ENCODE peak calls at places on chromosomes 7 and 10, in four cellular contexts. One of them, this sample, is unnamed. For H3K36me3, the result is how much of the 10 kb centered on the place peaks cover.

GRCh38 chr7:117682681-117683385 is 190.4 kb downstream of the CTTNBP2 start:
- DNase-seq in heart right ventricle: no peak
- DNase-seq in body of pancreas: no peak
- DNase-seq in IMR-90: peak
- DNase-seq in this sample: no peak

GRCh38 chr7:45089314-45089891 is 634 bp upstream of the NACAD start:
- DNase-seq in heart right ventricle: peak
- DNase-seq in body of pancreas: peak
- DNase-seq in IMR-90: peak
- DNase-seq in this sample: peak

GRCh38 chr7:35624299-35625186 is 70.4 kb downstream of the HERPUD2 start:
- DNase-seq in IMR-90: peak
- DNase-seq in heart right ventricle: peak
- DNase-seq in body of pancreas: peak
- DNase-seq in this sample: no peak

GRCh38 chr10:73414230-73414981 is 548 bp upstream of the ANXA7 start:
- DNase-seq in heart right ventricle: no peak
- DNase-seq in IMR-90: no peak
- DNase-seq in body of pancreas: no peak
- DNase-seq in this sample: no peak

GRCh38 chr10:98098247-98098646 is 36.2 kb upstream of the R3HCC1L start:
- DNase-seq in IMR-90: no peak
- DNase-seq in body of pancreas: no peak
- DNase-seq in heart right ventricle: no peak
- DNase-seq in this sample: no peak

GRCh38 chr10:129945941-129946760 is 17.9 kb downstream of the EBF3 start:
- DNase-seq in heart right ventricle: no peak
- DNase-seq in body of pancreas: no peak
- DNase-seq in IMR-90: peak
- DNase-seq in this sample: peak

GRCh38 chr7:121123028-121123427 is 134.5 kb downstream of the CPED1 start:
- DNase-seq in body of pancreas: no peak
- DNase-seq in IMR-90: peak
- DNase-seq in heart right ventricle: no peak
- DNase-seq in this sample: no peak

GRCh38 chr10:58842860-58843376 is 330.2 kb downstream of the BICC1 start:
- DNase-seq in heart right ventricle: no peak
- DNase-seq in body of pancreas: no peak
- DNase-seq in IMR-90: peak
- DNase-seq in this sample: no peak

GRCh38 chr7:3425087-3425486 is 124.0 kb downstream of the SDK1 start:
- DNase-seq in heart right ventricle: no peak
- DNase-seq in IMR-90: no peak
- DNase-seq in body of pancreas: no peak
- DNase-seq in this sample: no peak

GRCh38 chr10:28681928-28682750 is 4.8 kb downstream of the BAMBI start:
- DNase-seq in body of pancreas: no peak
- DNase-seq in heart right ventricle: no peak
- DNase-seq in IMR-90: no peak
- DNase-seq in this sample: no peak

GRCh38 chr10:125160856-125161569 is 650 bp upstream of the CTBP2 start:
- DNase-seq in IMR-90: peak
- DNase-seq in body of pancreas: peak
- DNase-seq in heart right ventricle: peak
- DNase-seq in this sample: peak

GRCh38 chr10:37584643-37585042 is 272.8 kb downstream of the ZNF248 start:
- DNase-seq in body of pancreas: no peak
- DNase-seq in heart right ventricle: no peak
- DNase-seq in IMR-90: no peak
- DNase-seq in this sample: no peak

DNA sequence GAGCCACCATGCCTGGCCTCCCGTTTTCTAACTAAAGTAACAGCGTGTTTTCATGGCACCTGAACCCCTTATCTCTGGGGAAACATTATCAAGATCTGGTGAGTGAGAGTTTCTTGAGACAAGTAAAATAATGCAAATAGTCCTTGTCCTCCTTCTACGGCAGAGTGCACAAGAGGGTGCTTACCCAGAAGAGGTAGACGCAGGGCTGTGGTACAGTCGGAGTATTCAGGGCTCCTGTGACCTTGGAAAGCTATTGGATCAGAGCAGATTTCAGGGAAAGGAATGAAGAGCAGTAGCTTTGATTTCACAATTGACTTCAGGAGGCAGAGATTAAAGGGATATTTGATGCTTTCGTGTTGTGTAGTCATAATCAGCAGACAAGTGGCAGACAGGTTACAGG is 269.1 kb downstream of the ZNF248 start:
- DNase-seq in IMR-90: no peak
- DNase-seq in heart right ventricle: no peak
- DNase-seq in body of pancreas: no peak
- DNase-seq in this sample: no peak
- TF ChIP-seq CTCF in IMR-90: no peak
- TF ChIP-seq CTCF in heart right ventricle: no peak
- TF ChIP-seq CTCF in body of pancreas: no peak
- TF ChIP-seq CTCF in this sample: no peak

GRCh38 chr10:89537361-89537760 is 2.0 kb upstream of the SLC16A12 start:
- DNase-seq in IMR-90: no peak
- DNase-seq in body of pancreas: no peak
- DNase-seq in heart right ventricle: no peak
- DNase-seq in this sample: no peak

GRCh38 chr10:89532476-89532875 is 2.9 kb downstream of the SLC16A12 start:
- DNase-seq in body of pancreas: no peak
- DNase-seq in heart right ventricle: no peak
- DNase-seq in IMR-90: no peak
- DNase-seq in this sample: no peak

GRCh38 chr10:89534826-89535166 is 598 bp downstream of the SLC16A12 start:
- DNase-seq in IMR-90: no peak
- DNase-seq in body of pancreas: no peak
- DNase-seq in heart right ventricle: no peak
- DNase-seq in this sample: no peak

GRCh38 chr10:89536013-89536354 is 590 bp upstream of the SLC16A12 start:
- DNase-seq in body of pancreas: no peak
- DNase-seq in IMR-90: no peak
- DNase-seq in heart right ventricle: no peak
- DNase-seq in this sample: no peak

GRCh38 chr10:89535185-89536012 is at the start of gene SLC16A12:
- DNase-seq in heart right ventricle: peak
- DNase-seq in IMR-90: no peak
- DNase-seq in body of pancreas: peak
- DNase-seq in this sample: peak
- H3K4me3 ChIP-seq in heart right ventricle: peak
- H3K4me3 ChIP-seq in IMR-90: peak
- H3K4me3 ChIP-seq in body of pancreas: peak
- H3K4me3 ChIP-seq in this sample: peak

GRCh38 chr10:24396396-24396795 is 187.5 kb downstream of the KIAA1217 start:
- DNase-seq in body of pancreas: no peak
- DNase-seq in heart right ventricle: no peak
- DNase-seq in IMR-90: no peak
- DNase-seq in this sample: no peak
- H3K36me3 ChIP-seq in body of pancreas: under half
- H3K36me3 ChIP-seq in heart right ventricle: under half
- H3K36me3 ChIP-seq in IMR-90: under half
- H3K36me3 ChIP-seq in this sample: under half

GRCh38 chr10:79560160-79560709 is at the start of gene SFTPA2:
- DNase-seq in IMR-90: no peak
- DNase-seq in heart right ventricle: no peak
- DNase-seq in body of pancreas: peak
- DNase-seq in this sample: no peak

GRCh38 chr10:79559726-79560125 is 481 bp downstream of the SFTPA2 start:
- DNase-seq in body of pancreas: no peak
- DNase-seq in heart right ventricle: no peak
- DNase-seq in IMR-90: peak
- DNase-seq in this sample: no peak

GRCh38 chr10:79561257-79561656 is 1.1 kb upstream of the SFTPA2 start:
- DNase-seq in body of pancreas: peak
- DNase-seq in heart right ventricle: no peak
- DNase-seq in IMR-90: no peak
- DNase-seq in this sample: no peak

DNA sequence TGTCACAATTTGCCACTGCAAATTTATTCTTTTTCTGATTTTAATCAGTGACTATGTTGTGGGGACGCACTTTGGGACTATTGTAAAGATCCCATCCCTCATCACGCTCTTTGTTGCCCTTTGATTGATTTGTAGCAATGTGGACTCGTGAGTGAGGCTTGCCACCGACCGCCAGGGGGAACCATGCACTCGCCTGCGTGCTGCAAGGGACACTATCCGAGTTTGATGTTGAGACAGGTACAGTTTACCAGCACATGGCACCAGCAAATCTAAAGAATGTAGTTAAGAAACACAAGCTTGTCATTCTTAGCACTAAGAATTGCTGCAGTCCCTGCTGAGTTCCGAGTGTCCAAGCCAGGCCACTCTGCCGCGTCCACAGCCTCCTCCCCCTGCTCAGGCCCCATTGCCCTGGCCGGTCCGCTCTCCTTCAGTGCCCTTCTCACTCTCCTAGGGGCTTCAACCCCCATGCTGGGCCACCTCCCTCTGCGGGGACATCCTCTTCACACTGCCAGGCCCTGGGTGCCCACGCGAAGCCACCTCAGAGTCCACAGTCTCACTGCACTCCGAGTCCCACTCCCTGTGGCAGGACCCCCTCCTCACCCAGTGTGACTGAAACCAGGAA is 2.0 kb upstream of the SFTPA2 start:
- DNase-seq in body of pancreas: peak
- DNase-seq in heart right ventricle: peak
- DNase-seq in IMR-90: peak
- DNase-seq in this sample: peak
- TF ChIP-seq CTCF in body of pancreas: peak
- TF ChIP-seq CTCF in heart right ventricle: peak
- TF ChIP-seq CTCF in IMR-90: peak
- TF ChIP-seq CTCF in this sample: peak

DNA sequence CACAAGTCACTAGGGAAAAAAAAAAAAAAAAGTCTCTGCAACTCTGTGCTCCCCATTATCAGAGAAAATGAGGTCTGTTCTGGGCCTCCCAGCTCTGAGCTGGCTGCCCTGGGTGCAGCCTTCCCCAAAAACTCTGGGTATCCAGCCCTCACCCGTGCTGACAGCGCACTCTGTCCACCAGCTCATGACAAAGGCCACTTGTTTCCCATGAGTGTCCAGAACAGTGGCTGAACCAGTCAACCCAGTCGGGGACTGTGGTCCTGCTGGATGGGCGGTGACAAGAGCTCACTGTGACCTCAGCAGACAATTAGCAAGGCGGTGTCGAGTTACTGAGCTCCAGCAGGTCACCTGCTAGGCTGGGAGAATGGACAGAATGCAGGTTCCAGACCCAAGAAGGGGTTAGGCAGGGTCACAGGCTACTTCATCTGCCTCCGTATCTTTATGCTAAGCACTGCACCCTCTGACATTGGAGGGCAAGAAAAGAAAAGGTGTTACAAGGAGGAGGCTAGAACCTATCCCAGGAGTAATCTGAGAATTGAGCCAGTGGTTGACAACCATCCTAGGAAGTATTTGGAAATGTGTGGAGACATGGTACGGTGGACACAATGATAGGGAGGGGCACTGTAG is 37.2 kb downstream of the DLG5 start:
- DNase-seq in body of pancreas: peak
- DNase-seq in heart right ventricle: no peak
- DNase-seq in IMR-90: no peak
- DNase-seq in this sample: no peak
- H3K4me3 ChIP-seq in body of pancreas: no peak
- H3K4me3 ChIP-seq in heart right ventricle: no peak
- H3K4me3 ChIP-seq in IMR-90: no peak
- H3K4me3 ChIP-seq in this sample: no peak

DNA sequence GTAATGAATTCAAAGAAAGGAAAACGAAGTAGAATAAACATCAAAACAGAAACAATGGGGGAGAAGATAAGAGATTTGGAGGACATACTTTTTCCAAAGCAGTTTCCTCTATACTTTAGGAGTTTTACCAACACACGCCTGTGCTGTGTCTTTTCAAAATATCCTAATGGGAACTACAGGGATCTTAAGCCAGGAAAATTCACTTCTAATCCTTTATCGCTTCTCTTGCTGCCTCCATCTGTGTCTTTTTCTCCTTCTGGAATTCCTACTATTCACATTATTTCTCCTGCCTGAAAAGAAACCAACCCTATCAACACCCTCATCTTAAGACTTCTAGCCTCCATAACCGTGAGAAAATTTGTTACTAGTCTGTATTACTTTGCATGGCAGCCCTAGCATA is 6.8 kb downstream of the HNRNPF start:
- DNase-seq in heart right ventricle: no peak
- DNase-seq in body of pancreas: no peak
- DNase-seq in IMR-90: no peak
- DNase-seq in this sample: no peak
- H3K36me3 ChIP-seq in heart right ventricle: under half
- H3K36me3 ChIP-seq in body of pancreas: under half
- H3K36me3 ChIP-seq in IMR-90: under half
- H3K36me3 ChIP-seq in this sample: under half

GRCh38 chr10:80264081-80265056 is 25.1 kb downstream of the MAT1A start:
- DNase-seq in heart right ventricle: no peak
- DNase-seq in body of pancreas: no peak
- DNase-seq in IMR-90: no peak
- DNase-seq in this sample: no peak

GRCh38 chr10:80260295-80261243 is 28.9 kb downstream of the MAT1A start:
- DNase-seq in heart right ventricle: no peak
- DNase-seq in body of pancreas: peak
- DNase-seq in IMR-90: no peak
- DNase-seq in this sample: no peak

GRCh38 chr10:80265740-80266512 is 23.5 kb downstream of the MAT1A start:
- DNase-seq in IMR-90: no peak
- DNase-seq in heart right ventricle: no peak
- DNase-seq in body of pancreas: no peak
- DNase-seq in this sample: no peak

GRCh38 chr10:80259405-80259871 is 30.0 kb downstream of the MAT1A start:
- DNase-seq in IMR-90: no peak
- DNase-seq in body of pancreas: no peak
- DNase-seq in heart right ventricle: no peak
- DNase-seq in this sample: no peak

GRCh38 chr10:80261316-80262030 is 28.0 kb downstream of the MAT1A start:
- DNase-seq in body of pancreas: no peak
- DNase-seq in IMR-90: no peak
- DNase-seq in heart right ventricle: no peak
- DNase-seq in this sample: no peak
- TF ChIP-seq CTCF in body of pancreas: no peak
- TF ChIP-seq CTCF in IMR-90: no peak
- TF ChIP-seq CTCF in heart right ventricle: no peak
- TF ChIP-seq CTCF in this sample: no peak

GRCh38 chr7:16084370-16084769 is 337.0 kb downstream of the CRPPA start:
- DNase-seq in heart right ventricle: peak
- DNase-seq in IMR-90: peak
- DNase-seq in body of pancreas: no peak
- DNase-seq in this sample: no peak
- H3K4me3 ChIP-seq in heart right ventricle: no peak
- H3K4me3 ChIP-seq in IMR-90: no peak
- H3K4me3 ChIP-seq in body of pancreas: no peak
- H3K4me3 ChIP-seq in this sample: no peak